ENCODE peak calls at places on chromosomes 2 and 18, in five cellular contexts. One of them, this sample, is unnamed.

GRCh38 chr18:23059541-23060465 is 75.5 kb upstream of the CABLES1 start:
- DNase-seq in WERI-Rb-1: no peak
- DNase-seq in cardiac fibroblast: peak
- DNase-seq in endothelial cell: no peak
- DNase-seq in GM20000: no peak
- DNase-seq in this sample: no peak

GRCh38 chr2:218655751-218656150 is 3.7 kb downstream of the ZNF142 start:
- DNase-seq in WERI-Rb-1: no peak
- DNase-seq in cardiac fibroblast: no peak
- DNase-seq in endothelial cell: no peak
- DNase-seq in GM20000: no peak
- DNase-seq in this sample: no peak

GRCh38 chr2:46029332-46029811 is 267.8 kb upstream of the EPAS1 start:
- DNase-seq in WERI-Rb-1: no peak
- DNase-seq in cardiac fibroblast: peak
- DNase-seq in endothelial cell: peak
- DNase-seq in GM20000: no peak
- DNase-seq in this sample: no peak

GRCh38 chr2:105179469-105180372 is 61.8 kb upstream of the GPR45 start:
- DNase-seq in WERI-Rb-1: peak
- DNase-seq in cardiac fibroblast: peak
- DNase-seq in endothelial cell: peak
- DNase-seq in GM20000: peak
- DNase-seq in this sample: no peak

GRCh38 chr2:133862400-133862977 is 294.2 kb upstream of the NCKAP5 start:
- DNase-seq in WERI-Rb-1: no peak
- DNase-seq in cardiac fibroblast: peak
- DNase-seq in endothelial cell: no peak
- DNase-seq in GM20000: no peak
- DNase-seq in this sample: no peak

GRCh38 chr2:122206101-122206500 is 450.6 kb downstream of the TSN start:
- DNase-seq in WERI-Rb-1: no peak
- DNase-seq in cardiac fibroblast: peak
- DNase-seq in endothelial cell: no peak
- DNase-seq in GM20000: no peak
- DNase-seq in this sample: no peak

GRCh38 chr2:66270247-66270646 is 164.7 kb upstream of the MEIS1 start:
- DNase-seq in WERI-Rb-1: no peak
- DNase-seq in cardiac fibroblast: no peak
- DNase-seq in endothelial cell: no peak
- DNase-seq in GM20000: no peak
- DNase-seq in this sample: no peak

GRCh38 chr2:69975853-69976462 is 14.5 kb upstream of the ASPRV1 start:
- DNase-seq in WERI-Rb-1: no peak
- DNase-seq in cardiac fibroblast: no peak
- DNase-seq in endothelial cell: no peak
- DNase-seq in GM20000: no peak
- DNase-seq in this sample: no peak

GRCh38 chr18:9771261-9771976 is 63.3 kb downstream of the RAB31 start:
- DNase-seq in WERI-Rb-1: peak
- DNase-seq in cardiac fibroblast: peak
- DNase-seq in endothelial cell: peak
- DNase-seq in GM20000: peak
- DNase-seq in this sample: peak

GRCh38 chr2:146821836-146822316 is 1023.0 kb upstream of the ACVR2A start:
- DNase-seq in WERI-Rb-1: no peak
- DNase-seq in cardiac fibroblast: peak
- DNase-seq in endothelial cell: no peak
- DNase-seq in GM20000: no peak
- DNase-seq in this sample: no peak

GRCh38 chr2:27086722-27087446 is at the start of gene KHK:
- DNase-seq in WERI-Rb-1: peak
- DNase-seq in cardiac fibroblast: no peak
- DNase-seq in endothelial cell: peak
- DNase-seq in GM20000: peak
- DNase-seq in this sample: peak

GRCh38 chr2:28610583-28611201 is 114.8 kb downstream of the PLB1 start:
- DNase-seq in WERI-Rb-1: no peak
- DNase-seq in cardiac fibroblast: peak
- DNase-seq in endothelial cell: no peak
- DNase-seq in GM20000: no peak
- DNase-seq in this sample: no peak

GRCh38 chr2:44342854-44343253 is 18.4 kb downstream of the PREPL start:
- DNase-seq in WERI-Rb-1: peak
- DNase-seq in cardiac fibroblast: peak
- DNase-seq in endothelial cell: no peak
- DNase-seq in GM20000: no peak
- DNase-seq in this sample: no peak

GRCh38 chr2:157557770-157558169 is 70.9 kb downstream of the ACVR1C start:
- DNase-seq in WERI-Rb-1: no peak
- DNase-seq in cardiac fibroblast: no peak
- DNase-seq in endothelial cell: no peak
- DNase-seq in GM20000: no peak
- DNase-seq in this sample: no peak

GRCh38 chr2:187011206-187011605 is 162.2 kb upstream of the ZSWIM2 start:
- DNase-seq in WERI-Rb-1: no peak
- DNase-seq in cardiac fibroblast: no peak
- DNase-seq in endothelial cell: no peak
- DNase-seq in GM20000: no peak
- DNase-seq in this sample: no peak

GRCh38 chr2:215022418-215022817 is 116.0 kb downstream of the ABCA12 start:
- DNase-seq in WERI-Rb-1: no peak
- DNase-seq in cardiac fibroblast: peak
- DNase-seq in endothelial cell: no peak
- DNase-seq in GM20000: no peak
- DNase-seq in this sample: no peak

GRCh38 chr18:36672437-36673344 is 156.1 kb downstream of the TPGS2 start:
- DNase-seq in WERI-Rb-1: no peak
- DNase-seq in cardiac fibroblast: peak
- DNase-seq in endothelial cell: no peak
- DNase-seq in GM20000: peak
- DNase-seq in this sample: no peak

GRCh38 chr18:79197531-79197930 is 128.3 kb downstream of the ATP9B start:
- DNase-seq in WERI-Rb-1: no peak
- DNase-seq in cardiac fibroblast: no peak
- DNase-seq in endothelial cell: no peak
- DNase-seq in GM20000: no peak
- DNase-seq in this sample: no peak

GRCh38 chr2:39058101-39058500 is 62.8 kb downstream of the SOS1 start:
- DNase-seq in WERI-Rb-1: no peak
- DNase-seq in cardiac fibroblast: no peak
- DNase-seq in endothelial cell: no peak
- DNase-seq in GM20000: no peak
- DNase-seq in this sample: no peak

GRCh38 chr2:242051440-242051839 is 181.9 kb downstream of the RTP5 start:
- DNase-seq in WERI-Rb-1: no peak
- DNase-seq in cardiac fibroblast: no peak
- DNase-seq in endothelial cell: no peak
- DNase-seq in GM20000: no peak
- DNase-seq in this sample: no peak
- TF ChIP-seq CTCF in WERI-Rb-1: no peak
- TF ChIP-seq CTCF in cardiac fibroblast: no peak
- TF ChIP-seq CTCF in endothelial cell: no peak
- TF ChIP-seq CTCF in GM20000: no peak
- TF ChIP-seq CTCF in this sample: no peak

DNA sequence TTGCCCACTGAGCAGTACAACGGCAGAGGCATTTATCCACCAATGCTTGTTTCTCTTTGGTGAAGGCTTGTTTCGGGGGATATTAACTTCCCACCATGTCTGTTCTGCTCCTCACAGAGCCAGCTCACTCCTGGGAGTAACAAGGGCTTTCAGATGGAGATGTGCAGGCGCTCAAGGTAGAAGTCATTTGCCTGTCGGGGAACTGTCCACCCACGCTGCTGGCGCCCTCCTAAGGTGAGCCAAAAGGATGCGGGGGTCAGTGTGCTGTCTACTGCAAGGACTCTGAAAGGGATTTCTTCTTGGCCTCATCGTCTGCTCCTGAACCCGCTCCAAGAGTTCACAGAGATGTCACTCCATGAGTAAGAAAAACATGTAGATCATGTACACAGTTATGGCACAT is 57.0 kb upstream of the CYRIA start:
- DNase-seq in WERI-Rb-1: peak
- DNase-seq in cardiac fibroblast: no peak
- DNase-seq in endothelial cell: peak
- DNase-seq in GM20000: no peak
- DNase-seq in this sample: no peak
- TF ChIP-seq CTCF in WERI-Rb-1: peak
- TF ChIP-seq CTCF in cardiac fibroblast: no peak
- TF ChIP-seq CTCF in endothelial cell: no peak
- TF ChIP-seq CTCF in GM20000: no peak
- TF ChIP-seq CTCF in this sample: no peak

DNA sequence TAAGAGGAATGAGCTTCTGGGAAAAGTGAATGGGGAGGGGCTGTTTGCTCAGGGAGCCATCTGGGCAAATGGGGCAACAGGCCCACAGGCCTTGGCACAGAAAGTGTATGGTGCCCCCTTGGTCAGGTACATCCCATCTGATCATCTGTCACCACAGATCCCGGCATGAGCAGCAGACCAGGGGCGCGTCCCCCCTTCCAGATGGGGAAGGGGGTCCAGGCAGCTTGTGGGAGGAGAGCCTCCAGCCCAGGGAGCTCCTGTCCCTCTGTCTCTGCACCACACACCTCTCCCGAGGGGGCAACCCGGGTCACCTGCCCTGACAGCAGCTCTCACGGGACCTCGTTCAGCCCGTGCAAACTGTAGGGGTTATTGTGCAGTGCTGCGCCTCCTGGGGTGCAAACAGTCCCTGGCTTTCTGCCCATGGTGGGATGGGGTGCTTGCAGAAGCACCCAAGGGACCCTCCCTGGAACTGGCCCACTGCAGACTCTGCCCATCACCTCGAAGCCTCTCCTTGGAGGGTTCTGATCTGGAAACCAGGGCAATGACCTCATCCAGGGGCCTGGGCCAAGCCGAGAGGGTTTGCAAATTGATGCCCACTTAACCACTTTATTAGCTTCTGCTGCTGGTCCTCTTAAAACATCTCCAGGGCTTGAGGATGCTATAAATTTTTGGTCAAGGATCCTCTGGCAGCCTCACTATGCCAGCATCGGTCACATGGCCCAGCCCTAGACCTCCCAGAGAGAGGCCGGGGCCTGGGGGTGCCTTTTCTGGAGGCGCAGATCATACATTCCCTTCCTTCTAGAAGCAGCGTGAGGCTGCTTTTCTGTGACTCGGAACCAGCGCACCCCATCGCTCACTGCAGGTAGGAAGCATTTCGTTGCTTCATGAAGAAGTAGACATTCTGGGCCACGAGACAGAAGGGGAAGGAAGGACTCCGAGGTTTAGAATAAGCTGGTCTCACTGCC is 7.6 kb upstream of the BOK start:
- DNase-seq in WERI-Rb-1: no peak
- DNase-seq in cardiac fibroblast: no peak
- DNase-seq in endothelial cell: no peak
- DNase-seq in GM20000: no peak
- DNase-seq in this sample: no peak
- TF ChIP-seq CTCF in WERI-Rb-1: no peak
- TF ChIP-seq CTCF in cardiac fibroblast: no peak
- TF ChIP-seq CTCF in endothelial cell: no peak
- TF ChIP-seq CTCF in GM20000: no peak
- TF ChIP-seq CTCF in this sample: no peak

DNA sequence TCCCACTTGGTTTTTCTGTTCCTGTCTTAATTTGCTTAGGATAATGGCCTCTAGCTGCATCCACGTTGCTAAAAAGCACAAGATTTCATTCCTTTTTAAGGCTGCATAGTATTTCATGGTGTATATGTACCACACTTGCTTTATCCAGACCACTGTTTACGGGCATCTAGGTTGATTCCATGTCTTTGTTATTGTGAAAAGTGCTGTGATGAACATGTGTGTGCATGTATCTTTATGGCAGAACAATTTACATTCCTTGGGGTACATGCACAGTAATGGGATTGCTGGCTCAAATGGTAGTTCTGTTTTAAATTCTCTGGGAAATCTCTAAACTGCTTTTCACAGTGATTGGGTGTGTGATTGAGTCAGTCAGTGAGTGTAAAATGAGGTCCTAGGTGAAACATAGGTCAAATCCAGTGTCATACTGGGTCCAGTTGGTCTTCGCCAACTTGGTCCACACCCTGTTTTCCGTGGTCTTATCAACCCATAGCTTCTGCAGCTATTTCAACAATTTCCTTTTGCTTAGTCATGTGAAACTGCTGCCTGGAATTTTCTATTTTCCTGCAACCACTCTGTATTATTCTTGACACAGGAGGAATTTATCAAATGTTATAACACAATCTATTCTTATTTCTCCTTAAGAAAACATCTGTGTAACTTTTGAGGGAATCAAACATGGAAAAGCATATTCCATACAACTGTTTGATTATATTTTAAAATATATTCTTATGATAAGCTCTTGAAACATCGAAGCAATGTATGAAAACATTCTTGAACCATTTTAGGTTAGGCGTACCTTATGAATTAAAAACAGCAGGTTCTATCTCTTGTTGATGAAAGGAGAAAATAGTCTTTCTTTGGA is 82.9 kb downstream of the ADCYAP1 start:
- DNase-seq in WERI-Rb-1: no peak
- DNase-seq in cardiac fibroblast: peak
- DNase-seq in endothelial cell: no peak
- DNase-seq in GM20000: no peak
- DNase-seq in this sample: no peak
- TF ChIP-seq CTCF in WERI-Rb-1: no peak
- TF ChIP-seq CTCF in cardiac fibroblast: no peak
- TF ChIP-seq CTCF in endothelial cell: no peak
- TF ChIP-seq CTCF in GM20000: no peak
- TF ChIP-seq CTCF in this sample: no peak

This sample was measured in nephron progenitor cell.